ENCODE peak calls at places on chromosomes 4 and X, in four cellular contexts. M, B, F and E are unnamed samples.

GRCh38 chr4:176988226-176988625 is 195.5 kb upstream of the VEGFC start:
- DNase-seq in B (no peak), F (peak), M (peak), E (peak)

GRCh38 chr4:127134490-127134889 is 498.3 kb upstream of the INTU start:
- DNase-seq in F (peak), B (no peak), M (no peak), E (no peak)

GRCh38 chr4:184961693-184962092 is 56.6 kb upstream of the HELT start:
- DNase-seq in F (no peak), B (no peak), M (no peak), E (no peak)

GRCh38 chrX:12423346-12423745 is 285.1 kb downstream of the FRMPD4 start:
- DNase-seq in B (no peak), F (no peak), M (no peak), E (no peak)

GRCh38 chr4:8391972-8392371 is 48.6 kb downstream of the ACOX3 start:
- DNase-seq in F (peak), M (peak), B (no peak), E (peak)

GRCh38 chr4:52081216-52081615 is 30.1 kb downstream of the SPATA18 start:
- DNase-seq in F (no peak), B (no peak), M (no peak), E (no peak)

GRCh38 chr4:81523672-81524436 is 52.1 kb upstream of the RASGEF1B start:
- DNase-seq in B (no peak), F (no peak), M (no peak), E (no peak)

GRCh38 chr4:184364100-184364921 is 110.0 kb downstream of the IRF2 start:
- DNase-seq in M (no peak), B (no peak), F (no peak), E (no peak)

GRCh38 chr4:133776961-133777360 is 424.6 kb downstream of the PABPC4L start:
- DNase-seq in M (no peak), F (no peak), B (no peak), E (no peak)

GRCh38 chrX:24306430-24306829 is 7.4 kb downstream of the SUPT20HL2 start:
- DNase-seq in B (peak), M (no peak), F (no peak), E (no peak)

GRCh38 chrX:110258552-110258951 is 59.3 kb downstream of the AMMECR1 start:
- DNase-seq in F (peak), B (no peak), M (no peak), E (no peak)

GRCh38 chr4:185987976-185988627 is 80.9 kb upstream of the TLR3 start:
- DNase-seq in M (no peak), F (peak), B (no peak), E (peak)

GRCh38 chrX:22662776-22663175 is 337.0 kb upstream of the DDX53 start:
- DNase-seq in M (no peak), B (no peak), F (no peak), E (no peak)

GRCh38 chrX:22666441-22666840 is 333.3 kb upstream of the DDX53 start:
- DNase-seq in B (peak), F (peak), M (no peak), E (no peak)

GRCh38 chrX:22660756-22661155 is 339.0 kb upstream of the DDX53 start:
- DNase-seq in B (no peak), F (peak), M (no peak), E (no peak)

GRCh38 chrX:22665818-22666217 is 333.9 kb upstream of the DDX53 start:
- DNase-seq in B (no peak), M (no peak), F (no peak), E (no peak)

GRCh38 chrX:22664826-22665225 is 334.9 kb upstream of the DDX53 start:
- DNase-seq in F (no peak), B (no peak), M (no peak), E (no peak)
- H3K4me3 ChIP-seq in F (no peak), B (no peak), M (no peak), E (no peak)

GRCh38 chr4:17889692-17890091 is 78.9 kb downstream of the NCAPG start:
- DNase-seq in F (no peak), M (no peak), B (no peak), E (no peak)

GRCh38 chr4:17884511-17884910 is 73.7 kb downstream of the NCAPG start:
- DNase-seq in M (no peak), F (no peak), B (no peak), E (no peak)

GRCh38 chr4:17884063-17884462 is 73.3 kb downstream of the NCAPG start:
- DNase-seq in M (no peak), F (peak), B (no peak), E (no peak)
- H3K4me3 ChIP-seq in M (no peak), F (no peak), B (no peak), E (no peak)

DNA sequence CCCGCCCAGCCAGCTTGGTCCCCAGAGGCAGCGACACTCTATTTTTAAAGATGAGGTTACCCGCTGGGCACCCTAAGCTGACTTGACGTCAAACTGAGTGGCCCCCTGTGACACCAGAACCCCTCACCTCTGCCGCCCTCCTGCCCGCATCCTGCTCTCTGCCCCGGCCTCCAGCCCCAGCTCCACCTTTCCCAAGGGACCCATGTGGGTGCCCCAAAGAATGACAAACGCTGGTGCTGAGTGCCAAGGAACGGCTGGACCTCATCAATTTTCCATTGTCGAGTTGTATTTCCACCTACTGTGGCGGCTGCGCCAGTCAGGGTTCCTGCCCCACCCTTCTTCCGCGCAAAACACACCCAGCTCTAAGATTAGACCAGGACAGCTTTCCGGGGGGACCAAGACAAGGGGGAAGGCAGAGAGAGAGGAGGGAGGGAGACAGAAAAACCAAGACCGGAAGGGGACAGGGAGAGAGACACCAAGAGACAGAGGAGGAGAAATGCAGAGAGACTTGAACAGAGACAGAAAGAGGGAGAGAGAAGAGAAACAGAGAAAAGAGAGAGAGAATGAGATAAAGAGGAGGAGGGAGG is 2.0 kb downstream of the PRKX start:
- DNase-seq in M (no peak), B (no peak), F (no peak), E (no peak)
- H3K4me3 ChIP-seq in M (no peak), B (peak), F (no peak), E (peak)

DNA sequence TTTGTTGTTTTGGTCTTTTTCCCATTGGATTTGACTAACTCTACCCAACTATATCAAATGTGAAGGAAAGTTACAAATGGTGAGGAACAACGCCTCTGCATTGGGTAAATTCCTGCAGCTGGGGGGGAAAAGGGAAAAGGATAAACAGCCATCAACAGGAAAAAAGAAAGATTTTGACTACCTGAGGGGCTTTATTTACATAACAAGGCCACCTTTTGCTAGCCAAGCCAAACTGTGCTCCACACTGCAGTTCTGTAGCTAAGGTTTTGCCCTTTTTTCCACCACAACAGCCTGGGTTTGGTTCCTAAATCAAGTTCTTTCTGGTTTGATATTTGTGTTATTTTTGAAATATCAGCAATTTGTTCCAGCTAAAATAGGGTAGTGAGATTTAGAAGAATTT is 40.8 kb downstream of the RHOXF2B start:
- DNase-seq in M (no peak), F (no peak), B (no peak), E (no peak)
- H3K4me3 ChIP-seq in M (no peak), F (no peak), B (no peak), E (no peak)

GRCh38 chrX:66203114-66203513 is 39.1 kb downstream of the HEPH start:
- DNase-seq in F (no peak), B (no peak), M (no peak), E (no peak)
- H3K4me3 ChIP-seq in F (no peak), B (no peak), M (no peak), E (no peak)

GRCh38 chr4:25658357-25658771 is 2.7 kb downstream of the SLC34A2 start:
- DNase-seq in B (no peak), M (no peak), F (no peak), E (no peak)
- H3K4me3 ChIP-seq in B (no peak), M (no peak), F (no peak), E (no peak)